ENCODE peak calls at places on chromosome 20, in ten cellular contexts. Z is kidney epithelial cell, U is right atrium auricular region, O is IMR-90, V is uterus, K is foreskin fibroblast, E is transverse colon, J is endothelial cell, I is neural crest cell, P is epithelial cell of proximal tubule. M is an unnamed sample.
A peak's percentile ranks its signal among the peaks of the same experiment; 100 is the strongest.

GRCh38 chr20:63580796-63581461 is 6.9 kb upstream of the HELZ2 start:
- DNase-seq in Z (peak; percentile 32), U (no peak), O (peak; percentile 54), V (no peak), K (no peak), E (peak; percentile 50), J (peak; percentile 33), I (no peak), P (peak; percentile 29), M (peak; percentile 37)

GRCh38 chr20:15916623-15917022 is 656.6 kb downstream of the KIF16B start:
- DNase-seq in Z (no peak), U (no peak), O (no peak), V (no peak), K (no peak), E (no peak), J (no peak), I (no peak), P (no peak), M (no peak)

GRCh38 chr20:584375-585301 is 25.5 kb downstream of the TCF15 start:
- DNase-seq in Z (no peak), U (no peak), O (no peak), V (no peak), K (no peak), E (no peak), J (no peak), I (no peak), P (peak; percentile 6), M (no peak)

GRCh38 chr20:16622501-16622900 is 49.3 kb upstream of the KIF16B start:
- DNase-seq in Z (no peak), U (no peak), O (no peak), V (no peak), K (no peak), E (no peak), J (no peak), I (no peak), P (no peak), M (no peak)

GRCh38 chr20:56805313-56805712 is 176.2 kb downstream of the TFAP2C start:
- DNase-seq in Z (no peak), U (no peak), O (no peak), V (no peak), K (no peak), E (no peak), J (no peak), I (no peak), P (no peak), M (no peak)

GRCh38 chr20:58665606-58666005 is 14.5 kb downstream of the STX16 start:
- DNase-seq in Z (no peak), U (no peak), O (no peak), V (no peak), K (no peak), E (no peak), J (no peak), I (no peak), P (no peak), M (peak; percentile 22)

GRCh38 chr20:34069341-34070078 is 42.5 kb downstream of the EIF2S2 start:
- DNase-seq in Z (peak; percentile 19), U (peak; percentile 89), O (peak; percentile 85), V (peak; percentile 80), K (peak; percentile 71), E (peak; percentile 83), J (peak; percentile 74), I (peak; percentile 79), P (peak; percentile 45), M (peak; percentile 74)

GRCh38 chr20:15146948-15147347 is 809.5 kb upstream of the FLRT3 start:
- DNase-seq in Z (no peak), U (no peak), O (no peak), V (no peak), K (no peak), E (no peak), J (no peak), I (no peak), P (no peak), M (peak; percentile 11)

GRCh38 chr20:58070664-58071499 is 157.6 kb downstream of the ANKRD60 start:
- DNase-seq in Z (no peak), U (peak; percentile 49), O (no peak), V (no peak), K (no peak), E (no peak), J (no peak), I (no peak), P (no peak), M (no peak)

GRCh38 chr20:15603501-15603900 is 969.7 kb downstream of the KIF16B start:
- DNase-seq in Z (no peak), U (no peak), O (no peak), V (no peak), K (no peak), E (no peak), J (no peak), I (no peak), P (no peak), M (no peak)

GRCh38 chr20:688809-689208 is 13.2 kb upstream of the SCRT2 start:
- DNase-seq in Z (no peak), U (no peak), O (peak; percentile 2), V (no peak), K (no peak), E (no peak), J (no peak), I (no peak), P (no peak), M (peak; percentile 52)

GRCh38 chr20:32742322-32743236 is 688 bp downstream of the COMMD7 start:
- DNase-seq in Z (no peak), U (no peak), O (no peak), V (no peak), K (no peak), E (no peak), J (no peak), I (no peak), P (no peak), M (no peak)

GRCh38 chr20:48326868-48327267 is 500.9 kb downstream of the PREX1 start:
- DNase-seq in Z (no peak), U (no peak), O (no peak), V (no peak), K (no peak), E (no peak), J (no peak), I (no peak), P (no peak), M (no peak)

GRCh38 chr20:48332555-48332954 is 495.2 kb downstream of the PREX1 start:
- DNase-seq in Z (no peak), U (no peak), O (peak; percentile 18), V (no peak), K (no peak), E (no peak), J (no peak), I (no peak), P (no peak), M (no peak)

GRCh38 chr20:48331518-48332286 is 496.1 kb downstream of the PREX1 start:
- DNase-seq in Z (no peak), U (no peak), O (no peak), V (no peak), K (no peak), E (no peak), J (no peak), I (no peak), P (no peak), M (no peak)

GRCh38 chr20:48329216-48329615 is 498.6 kb downstream of the PREX1 start:
- DNase-seq in Z (no peak), U (no peak), O (no peak), V (no peak), K (no peak), E (no peak), J (no peak), I (no peak), P (no peak), M (no peak)

GRCh38 chr20:48329676-48330644 is 497.8 kb downstream of the PREX1 start:
- DNase-seq in Z (no peak), U (no peak), O (peak; percentile 51), V (no peak), K (no peak), E (no peak), J (peak; percentile 64), I (peak; percentile 25), P (no peak), M (peak; percentile 53)
- TF ChIP-seq CTCF in Z (peak; percentile 36), U (peak; percentile 42), O (no peak), V (no peak), K (no peak), E (no peak), J (peak; percentile 48), I (peak; percentile 47), P (peak; percentile 25), M (peak; percentile 42)

DNA sequence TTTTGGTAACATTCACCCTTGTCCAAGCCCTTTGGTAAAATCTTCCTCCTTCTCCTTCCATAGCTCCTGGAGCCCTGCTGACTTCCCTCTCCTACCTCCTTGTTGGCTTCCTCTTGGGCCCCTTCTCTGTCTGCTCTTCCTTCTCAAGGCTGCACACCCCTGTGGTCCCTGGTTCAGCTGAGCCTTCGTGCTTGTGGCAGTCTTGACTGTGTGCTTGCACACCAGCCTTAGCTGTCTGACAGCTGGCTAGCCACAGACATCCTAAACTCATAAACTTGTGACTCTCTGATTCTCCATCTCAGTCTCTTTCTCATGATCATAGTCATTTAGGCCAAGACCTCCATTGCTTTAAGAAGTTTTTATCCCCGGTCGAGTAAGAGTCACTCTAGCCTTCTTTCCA is 37.1 kb downstream of the DHX35 start:
- DNase-seq in Z (no peak), U (no peak), O (no peak), V (no peak), K (no peak), E (no peak), J (no peak), I (no peak), P (no peak), M (no peak)
- TF ChIP-seq CTCF in Z (no peak), U (no peak), O (no peak), V (no peak), K (no peak), E (no peak), J (no peak), I (no peak), P (no peak), M (no peak)

GRCh38 chr20:46286977-46287376 is 21.3 kb downstream of the CDH22 start:
- DNase-seq in Z (no peak), U (no peak), O (no peak), V (no peak), K (no peak), E (no peak), J (no peak), I (no peak), P (no peak), M (no peak)
- TF ChIP-seq CTCF in Z (no peak), U (no peak), O (no peak), V (no peak), K (no peak), E (no peak), J (no peak), I (no peak), P (no peak), M (no peak)

DNA sequence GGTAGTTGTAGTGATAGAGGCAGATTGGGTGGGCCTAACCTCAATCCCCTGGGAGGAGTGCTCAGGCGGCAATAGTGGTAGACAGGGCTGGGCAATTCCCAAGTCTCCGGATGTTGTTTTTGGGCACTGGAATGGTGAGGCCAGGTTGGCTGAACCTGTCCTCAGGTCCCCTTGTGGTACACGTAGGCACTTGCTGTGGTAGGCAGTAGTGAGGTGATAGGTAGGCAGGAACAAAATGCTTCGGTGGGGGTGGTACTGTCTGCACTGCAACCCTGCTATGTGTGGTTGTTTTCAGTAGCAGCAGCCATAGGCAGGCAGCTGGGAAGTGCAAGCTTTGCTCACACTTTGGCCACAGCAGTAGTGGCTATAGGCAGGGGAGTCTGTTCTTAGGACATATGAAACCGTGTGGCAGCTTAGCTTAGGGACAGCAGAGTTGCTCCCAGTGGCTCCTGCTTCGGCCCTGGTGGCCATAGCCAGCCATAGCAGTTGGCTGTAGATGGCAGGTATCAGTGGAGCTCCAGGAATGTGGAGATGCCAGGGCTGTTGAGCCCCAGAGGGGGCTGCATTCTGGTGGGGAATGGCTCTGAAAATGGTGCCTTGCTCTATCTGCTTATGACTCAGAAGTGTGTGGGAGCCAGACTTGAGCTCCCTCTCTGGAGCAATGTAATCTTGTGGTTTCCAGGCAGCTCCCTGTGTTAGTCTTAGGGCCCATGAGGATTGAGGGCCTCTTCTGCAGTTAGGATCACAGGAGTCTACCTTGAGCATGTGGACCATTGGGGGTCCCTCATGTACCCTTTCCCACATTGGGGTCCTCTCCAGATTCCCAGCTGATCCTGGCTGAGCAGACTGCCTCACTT is 241.8 kb upstream of the BMP2 start:
- DNase-seq in Z (no peak), U (no peak), O (peak; percentile 54), V (no peak), K (no peak), E (no peak), J (no peak), I (no peak), P (no peak), M (no peak)
- TF ChIP-seq CTCF in Z (no peak), U (no peak), O (no peak), V (no peak), K (no peak), E (no peak), J (peak; percentile 30), I (peak; percentile 20), P (peak; percentile 34), M (no peak)